ENCODE peak calls at places on chromosomes 2 and 18, in six cellular contexts. One of them, this sample, is unnamed.

GRCh38 chr18:8471373-8471772 is 137.9 kb upstream of the RAB12 start:
- DNase-seq in thyroid gland: no peak
- DNase-seq in coronary artery: no peak
- DNase-seq in OCI-LY7: no peak
- DNase-seq in body of pancreas: no peak
- DNase-seq in neural progenitor cell: no peak
- DNase-seq in this sample: no peak

GRCh38 chr2:196372276-196372809 is 201.0 kb upstream of the STK17B start:
- DNase-seq in body of pancreas: no peak
- DNase-seq in OCI-LY7: no peak
- DNase-seq in neural progenitor cell: no peak
- DNase-seq in coronary artery: no peak
- DNase-seq in thyroid gland: no peak
- DNase-seq in this sample: no peak

GRCh38 chr2:150169230-150169629 is 318.2 kb downstream of the RND3 start:
- DNase-seq in coronary artery: peak; percentile 79
- DNase-seq in neural progenitor cell: no peak
- DNase-seq in body of pancreas: peak; percentile 65
- DNase-seq in thyroid gland: no peak
- DNase-seq in OCI-LY7: no peak
- DNase-seq in this sample: no peak

GRCh38 chr18:45974088-45974536 is 7.0 kb upstream of the EPG5 start:
- DNase-seq in neural progenitor cell: peak; percentile 72
- DNase-seq in thyroid gland: peak; percentile 62
- DNase-seq in coronary artery: no peak
- DNase-seq in body of pancreas: peak; percentile 64
- DNase-seq in OCI-LY7: peak; percentile 59
- DNase-seq in this sample: peak; percentile 71

GRCh38 chr2:241376808-241377207 is 20.7 kb downstream of the FARP2 start:
- DNase-seq in OCI-LY7: no peak
- DNase-seq in neural progenitor cell: no peak
- DNase-seq in thyroid gland: no peak
- DNase-seq in body of pancreas: no peak
- DNase-seq in coronary artery: no peak
- DNase-seq in this sample: no peak

GRCh38 chr2:80303825-80304521 is 579 bp downstream of the LRRTM1 start:
- DNase-seq in OCI-LY7: no peak
- DNase-seq in coronary artery: no peak
- DNase-seq in neural progenitor cell: peak; percentile 79
- DNase-seq in thyroid gland: no peak
- DNase-seq in body of pancreas: no peak
- DNase-seq in this sample: no peak

GRCh38 chr2:7061436-7061779 is 144.2 kb downstream of the RNF144A start:
- DNase-seq in coronary artery: no peak
- DNase-seq in body of pancreas: no peak
- DNase-seq in neural progenitor cell: no peak
- DNase-seq in thyroid gland: no peak
- DNase-seq in OCI-LY7: no peak
- DNase-seq in this sample: no peak

GRCh38 chr18:77086034-77086433 is 46.5 kb downstream of the MBP start:
- DNase-seq in body of pancreas: no peak
- DNase-seq in OCI-LY7: no peak
- DNase-seq in neural progenitor cell: no peak
- DNase-seq in coronary artery: no peak
- DNase-seq in thyroid gland: no peak
- DNase-seq in this sample: no peak

GRCh38 chr2:11177871-11178598 is 22.8 kb downstream of the SLC66A3 start:
- DNase-seq in coronary artery: no peak
- DNase-seq in thyroid gland: no peak
- DNase-seq in body of pancreas: no peak
- DNase-seq in neural progenitor cell: no peak
- DNase-seq in OCI-LY7: no peak
- DNase-seq in this sample: no peak

GRCh38 chr2:232073031-232073430 is 111.5 kb downstream of the DIS3L2 start:
- DNase-seq in body of pancreas: no peak
- DNase-seq in OCI-LY7: no peak
- DNase-seq in neural progenitor cell: no peak
- DNase-seq in thyroid gland: no peak
- DNase-seq in coronary artery: no peak
- DNase-seq in this sample: no peak

GRCh38 chr2:204265701-204266310 is 279.5 kb upstream of the PARD3B start:
- DNase-seq in neural progenitor cell: no peak
- DNase-seq in body of pancreas: no peak
- DNase-seq in coronary artery: no peak
- DNase-seq in OCI-LY7: no peak
- DNase-seq in thyroid gland: no peak
- DNase-seq in this sample: no peak

GRCh38 chr2:155830817-155831579 is 501.5 kb downstream of the NR4A2 start:
- DNase-seq in OCI-LY7: no peak
- DNase-seq in thyroid gland: no peak
- DNase-seq in neural progenitor cell: no peak
- DNase-seq in body of pancreas: no peak
- DNase-seq in coronary artery: no peak
- DNase-seq in this sample: no peak

GRCh38 chr2:166671831-166672230 is 177.8 kb upstream of the SCN7A start:
- DNase-seq in body of pancreas: no peak
- DNase-seq in OCI-LY7: no peak
- DNase-seq in thyroid gland: no peak
- DNase-seq in coronary artery: no peak
- DNase-seq in neural progenitor cell: no peak
- DNase-seq in this sample: no peak

GRCh38 chr2:146461068-146461467 is 1383.8 kb upstream of the ACVR2A start:
- DNase-seq in OCI-LY7: no peak
- DNase-seq in coronary artery: no peak
- DNase-seq in neural progenitor cell: no peak
- DNase-seq in thyroid gland: no peak
- DNase-seq in body of pancreas: no peak
- DNase-seq in this sample: no peak

GRCh38 chr2:214533511-214533910 is 122.7 kb downstream of the VWC2L start:
- DNase-seq in body of pancreas: no peak
- DNase-seq in thyroid gland: no peak
- DNase-seq in OCI-LY7: no peak
- DNase-seq in neural progenitor cell: no peak
- DNase-seq in coronary artery: no peak
- DNase-seq in this sample: no peak

GRCh38 chr18:76528477-76529432 is 33.7 kb upstream of the ZNF516 start:
- DNase-seq in OCI-LY7: no peak
- DNase-seq in thyroid gland: peak; percentile 49
- DNase-seq in neural progenitor cell: peak; percentile 40
- DNase-seq in coronary artery: no peak
- DNase-seq in body of pancreas: peak; percentile 45
- DNase-seq in this sample: peak; percentile 58

GRCh38 chr2:124081154-124081771 is 56.2 kb downstream of the CNTNAP5 start:
- DNase-seq in OCI-LY7: no peak
- DNase-seq in thyroid gland: no peak
- DNase-seq in coronary artery: no peak
- DNase-seq in neural progenitor cell: no peak
- DNase-seq in body of pancreas: no peak
- DNase-seq in this sample: no peak

GRCh38 chr2:186068154-186068826 is 329.7 kb downstream of the FSIP2 start:
- DNase-seq in neural progenitor cell: peak; percentile 13
- DNase-seq in body of pancreas: no peak
- DNase-seq in OCI-LY7: no peak
- DNase-seq in thyroid gland: no peak
- DNase-seq in coronary artery: no peak
- DNase-seq in this sample: no peak

GRCh38 chr2:84697895-84698294 is 181.6 kb downstream of the DNAH6 start:
- DNase-seq in coronary artery: no peak
- DNase-seq in thyroid gland: no peak
- DNase-seq in body of pancreas: no peak
- DNase-seq in neural progenitor cell: no peak
- DNase-seq in OCI-LY7: no peak
- DNase-seq in this sample: no peak

DNA sequence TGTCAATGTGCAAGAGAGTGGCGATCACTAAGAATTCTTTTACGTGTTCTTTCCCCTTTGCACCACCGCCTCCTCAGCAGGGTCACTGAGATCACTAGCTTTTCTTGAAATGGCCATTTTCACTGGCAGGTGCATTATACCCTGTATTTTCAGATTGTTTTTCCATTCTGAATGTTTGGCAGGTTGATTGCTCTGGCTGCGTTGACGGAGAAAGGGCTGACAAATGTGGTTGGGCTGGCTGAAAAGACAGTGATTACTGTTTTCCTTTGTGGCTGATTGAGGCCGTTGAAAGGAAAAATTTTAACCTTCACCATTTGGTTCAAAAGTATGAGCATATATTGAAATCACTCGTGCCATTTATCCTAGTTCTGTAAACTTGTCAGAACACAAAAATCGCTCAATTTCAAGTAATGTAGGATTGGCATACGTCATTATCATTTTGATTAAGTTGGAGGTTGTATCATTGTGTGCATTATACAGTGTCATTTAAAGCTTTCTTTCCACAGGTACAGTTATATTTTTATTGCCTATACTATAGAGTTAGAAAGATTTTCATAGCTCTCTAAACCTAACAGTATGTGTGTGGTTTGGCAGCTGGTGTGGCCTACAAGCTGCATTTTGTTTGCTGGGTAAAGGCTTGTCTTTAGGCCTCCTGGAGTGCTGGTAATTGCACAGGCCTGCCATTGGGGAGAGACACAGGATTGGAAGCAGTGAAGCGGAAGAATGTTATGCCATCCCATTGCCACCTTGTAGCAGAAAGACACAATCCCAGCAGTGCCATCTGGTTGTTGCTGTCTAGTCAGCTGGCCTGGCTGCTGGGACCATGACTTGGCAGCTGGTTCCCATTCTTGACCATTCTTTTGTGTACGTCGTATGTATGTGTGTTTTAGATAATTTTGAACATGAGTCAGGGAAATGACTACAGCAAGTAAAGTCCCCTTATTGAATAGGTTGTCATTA is 36.7 kb downstream of the DYNC1I2 start:
- DNase-seq in coronary artery: no peak
- DNase-seq in neural progenitor cell: peak; percentile 90
- DNase-seq in OCI-LY7: no peak
- DNase-seq in body of pancreas: peak; percentile 34
- DNase-seq in thyroid gland: no peak
- DNase-seq in this sample: no peak
- TF ChIP-seq CTCF in coronary artery: no peak
- TF ChIP-seq CTCF in neural progenitor cell: peak; percentile 31
- TF ChIP-seq CTCF in OCI-LY7: no peak
- TF ChIP-seq CTCF in body of pancreas: no peak
- TF ChIP-seq CTCF in thyroid gland: no peak
- TF ChIP-seq CTCF in this sample: no peak

GRCh38 chr2:228699888-228700287 is 518.4 kb upstream of the SPHKAP start:
- DNase-seq in body of pancreas: no peak
- DNase-seq in OCI-LY7: no peak
- DNase-seq in thyroid gland: no peak
- DNase-seq in coronary artery: no peak
- DNase-seq in neural progenitor cell: no peak
- DNase-seq in this sample: no peak

GRCh38 chr2:228700638-228701037 is 519.2 kb upstream of the SPHKAP start:
- DNase-seq in thyroid gland: no peak
- DNase-seq in OCI-LY7: no peak
- DNase-seq in body of pancreas: no peak
- DNase-seq in neural progenitor cell: no peak
- DNase-seq in coronary artery: no peak
- DNase-seq in this sample: no peak

GRCh38 chr2:228698963-228699362 is 517.5 kb upstream of the SPHKAP start:
- DNase-seq in coronary artery: no peak
- DNase-seq in neural progenitor cell: no peak
- DNase-seq in thyroid gland: no peak
- DNase-seq in OCI-LY7: no peak
- DNase-seq in body of pancreas: no peak
- DNase-seq in this sample: no peak

GRCh38 chr2:228697456-228697855 is 516.0 kb upstream of the SPHKAP start:
- DNase-seq in neural progenitor cell: no peak
- DNase-seq in OCI-LY7: no peak
- DNase-seq in coronary artery: no peak
- DNase-seq in thyroid gland: no peak
- DNase-seq in body of pancreas: no peak
- DNase-seq in this sample: no peak

DNA sequence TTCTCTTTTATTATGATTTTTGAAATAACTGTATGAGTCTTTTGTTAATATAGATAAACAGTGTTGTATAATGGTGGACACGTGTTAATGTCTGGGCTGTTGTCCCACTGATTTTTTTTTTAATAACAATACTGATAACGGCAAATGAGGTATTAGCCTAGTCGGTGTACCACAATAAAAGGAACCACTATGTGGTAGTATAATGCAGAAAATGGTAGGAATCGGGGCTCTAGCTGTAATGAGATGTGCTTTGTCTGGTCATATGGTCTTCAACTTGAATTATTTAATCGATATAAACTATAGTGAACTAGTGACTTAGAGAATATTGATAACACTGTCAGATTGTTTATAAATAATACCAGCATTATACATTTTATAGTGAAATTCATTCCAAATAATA is 517.9 kb upstream of the SPHKAP start:
- DNase-seq in neural progenitor cell: no peak
- DNase-seq in OCI-LY7: no peak
- DNase-seq in coronary artery: no peak
- DNase-seq in body of pancreas: no peak
- DNase-seq in thyroid gland: no peak
- DNase-seq in this sample: no peak
- TF ChIP-seq CTCF in neural progenitor cell: peak; percentile 27
- TF ChIP-seq CTCF in OCI-LY7: no peak
- TF ChIP-seq CTCF in coronary artery: no peak
- TF ChIP-seq CTCF in body of pancreas: no peak
- TF ChIP-seq CTCF in thyroid gland: no peak
- TF ChIP-seq CTCF in this sample: no peak

DNA sequence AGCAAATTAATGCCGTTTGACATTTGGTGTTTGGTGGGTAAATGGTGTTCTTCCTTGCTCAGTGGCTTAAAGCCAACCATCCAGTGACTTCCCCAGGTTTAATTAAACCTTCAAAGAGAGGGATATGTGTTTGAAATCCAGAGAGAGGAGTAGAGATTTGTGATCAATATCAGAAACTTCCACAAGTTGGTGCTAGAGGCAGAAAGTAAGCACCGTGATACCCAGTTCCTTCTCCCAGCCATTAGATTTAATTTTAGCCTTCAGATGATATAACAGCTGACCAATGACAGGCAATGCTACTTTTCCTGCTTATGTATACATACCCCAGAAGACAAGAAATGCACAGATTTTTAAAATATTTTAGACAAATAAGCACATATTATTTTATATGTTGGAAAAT is 398.5 kb downstream of the CDH2 start:
- DNase-seq in coronary artery: no peak
- DNase-seq in thyroid gland: no peak
- DNase-seq in body of pancreas: no peak
- DNase-seq in neural progenitor cell: peak; percentile 39
- DNase-seq in OCI-LY7: no peak
- DNase-seq in this sample: no peak
- TF ChIP-seq CTCF in coronary artery: no peak
- TF ChIP-seq CTCF in thyroid gland: no peak
- TF ChIP-seq CTCF in body of pancreas: peak; percentile 8
- TF ChIP-seq CTCF in neural progenitor cell: peak; percentile 54
- TF ChIP-seq CTCF in OCI-LY7: peak; percentile 21
- TF ChIP-seq CTCF in this sample: no peak

GRCh38 chr18:63823516-63824219 is 48.5 kb downstream of the SERPINB7 start:
- DNase-seq in OCI-LY7: peak; percentile 5
- DNase-seq in thyroid gland: peak; percentile 10
- DNase-seq in neural progenitor cell: peak; percentile 40
- DNase-seq in body of pancreas: peak; percentile 46
- DNase-seq in coronary artery: no peak
- DNase-seq in this sample: peak; percentile 54
- TF ChIP-seq CTCF in OCI-LY7: peak; percentile 66
- TF ChIP-seq CTCF in thyroid gland: no peak
- TF ChIP-seq CTCF in neural progenitor cell: peak; percentile 63
- TF ChIP-seq CTCF in body of pancreas: peak; percentile 57
- TF ChIP-seq CTCF in coronary artery: no peak
- TF ChIP-seq CTCF in this sample: peak; percentile 37

GRCh38 chr18:48777737-48778111 is 173.0 kb downstream of the SMAD7 start:
- DNase-seq in body of pancreas: no peak
- DNase-seq in OCI-LY7: no peak
- DNase-seq in coronary artery: no peak
- DNase-seq in neural progenitor cell: no peak
- DNase-seq in thyroid gland: no peak
- DNase-seq in this sample: peak; percentile 68
- TF ChIP-seq CTCF in body of pancreas: no peak
- TF ChIP-seq CTCF in OCI-LY7: no peak
- TF ChIP-seq CTCF in coronary artery: no peak
- TF ChIP-seq CTCF in neural progenitor cell: no peak
- TF ChIP-seq CTCF in thyroid gland: no peak
- TF ChIP-seq CTCF in this sample: peak; percentile 33